ENCODE peak calls at places on chromosomes 4 and X, in six cellular contexts. Q, J, K, G, O and B are unnamed samples.

GRCh38 chrX:20594985-20595384 is 328.3 kb upstream of the RPS6KA3 start:
- DNase-seq in Q (no peak), J (peak; percentile 59), K (no peak), G (peak; percentile 7), O (peak; percentile 38), B (no peak)

GRCh38 chr4:151799417-151800030 is 38.7 kb upstream of the GATB start:
- DNase-seq in Q (no peak), J (no peak), K (no peak), G (no peak), O (no peak), B (no peak)

GRCh38 chr4:108799335-108799734 is 36.5 kb upstream of the ETNPPL start:
- DNase-seq in Q (no peak), J (no peak), K (no peak), G (no peak), O (no peak), B (no peak)

GRCh38 chrX:115337735-115338134 is 48.2 kb downstream of the LUZP4 start:
- DNase-seq in Q (peak; percentile 86), J (no peak), K (no peak), G (no peak), O (no peak), B (no peak)

GRCh38 chrX:147537172-147537571 is 374.5 kb upstream of the FMR1 start:
- DNase-seq in Q (no peak), J (no peak), K (no peak), G (no peak), O (no peak), B (no peak)

GRCh38 chrX:51893931-51894696 is 691 bp downstream of the MAGED1 start:
- DNase-seq in Q (peak; percentile 11), J (peak; percentile 62), K (no peak), G (no peak), O (peak; percentile 59), B (peak; percentile 10)

GRCh38 chrX:85851418-85851817 is 195.9 kb downstream of the CHM start:
- DNase-seq in Q (peak; percentile 3), J (peak; percentile 37), K (peak; percentile 39), G (peak; percentile 14), O (peak; percentile 23), B (no peak)

GRCh38 chr4:8905236-8905772 is 33.7 kb upstream of the HMX1 start:
- DNase-seq in Q (no peak), J (no peak), K (no peak), G (no peak), O (no peak), B (no peak)

GRCh38 chrX:14801136-14801535 is 71.7 kb downstream of the FANCB start:
- DNase-seq in Q (peak; percentile 19), J (no peak), K (no peak), G (no peak), O (no peak), B (no peak)

GRCh38 chr4:81631958-81632439 is 160.3 kb upstream of the RASGEF1B start:
- DNase-seq in Q (peak; percentile 43), J (no peak), K (no peak), G (peak; percentile 49), O (no peak), B (peak; percentile 44)

GRCh38 chr4:38161208-38162113 is 201.3 kb downstream of the PTTG2 start:
- DNase-seq in Q (peak; percentile 31), J (no peak), K (no peak), G (no peak), O (no peak), B (no peak)

GRCh38 chr4:136742330-136742729 is 790.0 kb downstream of the PCDH18 start:
- DNase-seq in Q (peak; percentile 75), J (no peak), K (no peak), G (no peak), O (no peak), B (no peak)

GRCh38 chr4:99300934-99301333 is 10.1 kb upstream of the ADH1A start:
- DNase-seq in Q (peak; percentile 97), J (no peak), K (peak; percentile 8), G (peak; percentile 58), O (no peak), B (no peak)

GRCh38 chr4:26074672-26075071 is 160.7 kb downstream of the SMIM20 start:
- DNase-seq in Q (no peak), J (peak; percentile 22), K (no peak), G (no peak), O (no peak), B (no peak)

GRCh38 chrX:150088766-150089518 is 150.7 kb upstream of the EOLA2 start:
- DNase-seq in Q (no peak), J (no peak), K (no peak), G (no peak), O (no peak), B (no peak)

GRCh38 chrX:105876658-105877057 is 54.3 kb downstream of the NRK start:
- DNase-seq in Q (peak; percentile 19), J (peak; percentile 50), K (peak; percentile 0), G (peak; percentile 3), O (peak; percentile 34), B (peak; percentile 3)

GRCh38 chrX:348461-349117 is 30.0 kb upstream of the GTPBP6 start:
- DNase-seq in Q (peak; percentile 16), J (no peak), K (no peak), G (no peak), O (no peak), B (no peak)

GRCh38 chrX:29671426-29671825 is 543.9 kb upstream of the MAGEB2 start:
- DNase-seq in Q (peak; percentile 62), J (no peak), K (no peak), G (no peak), O (no peak), B (no peak)

GRCh38 chrX:19334945-19335626 is 8.6 kb upstream of the PDHA1 start:
- DNase-seq in Q (peak; percentile 19), J (peak; percentile 83), K (peak; percentile 59), G (peak; percentile 75), O (peak; percentile 62), B (peak; percentile 79)

GRCh38 chr4:7171191-7171900 is 21.0 kb upstream of the SORCS2 start:
- DNase-seq in Q (no peak), J (no peak), K (no peak), G (no peak), O (no peak), B (peak; percentile 22)

GRCh38 chr4:175440776-175441175 is 371.3 kb downstream of the GPM6A start:
- DNase-seq in Q (no peak), J (no peak), K (no peak), G (no peak), O (no peak), B (no peak)

GRCh38 chr4:173516621-173517612 is 13.1 kb downstream of the HAND2 start:
- DNase-seq in Q (no peak), J (peak; percentile 82), K (no peak), G (no peak), O (peak; percentile 81), B (no peak)

GRCh38 chr4:110663738-110664444 is 41.0 kb upstream of the PITX2 start:
- DNase-seq in Q (peak; percentile 75), J (no peak), K (no peak), G (no peak), O (no peak), B (no peak)

GRCh38 chr4:180197471-180197870 is 2045.7 kb upstream of the TENM3 start:
- DNase-seq in Q (no peak), J (peak; percentile 8), K (no peak), G (no peak), O (no peak), B (no peak)

GRCh38 chrX:48938721-48939416 is 18.5 kb downstream of the OTUD5 start:
- DNase-seq in Q (no peak), J (no peak), K (no peak), G (no peak), O (no peak), B (peak; percentile 80)

GRCh38 chr4:143346208-143346607 is 9.5 kb downstream of the GAB1 start:
- DNase-seq in Q (no peak), J (peak; percentile 55), K (no peak), G (no peak), O (no peak), B (no peak)

GRCh38 chr4:125316781-125317525 is 2.2 kb downstream of the FAT4 start:
- DNase-seq in Q (peak; percentile 35), J (peak; percentile 67), K (no peak), G (no peak), O (peak; percentile 66), B (no peak)

GRCh38 chr4:54277691-54278090 is 48.6 kb downstream of the PDGFRA start:
- DNase-seq in Q (peak; percentile 92), J (no peak), K (no peak), G (no peak), O (no peak), B (no peak)

GRCh38 chr4:152273343-152273742 is 262.5 kb downstream of the FBXW7 start:
- DNase-seq in Q (peak; percentile 4), J (no peak), K (no peak), G (no peak), O (no peak), B (no peak)

GRCh38 chr4:55633903-55634302 is 2.2 kb downstream of the NMU start:
- DNase-seq in Q (no peak), J (peak; percentile 12), K (peak; percentile 41), G (no peak), O (peak; percentile 26), B (no peak)

GRCh38 chr4:138177278-138177968 is 64.7 kb downstream of the SLC7A11 start:
- DNase-seq in Q (no peak), J (no peak), K (no peak), G (no peak), O (no peak), B (no peak)

GRCh38 chr4:138181288-138181687 is 60.9 kb downstream of the SLC7A11 start:
- DNase-seq in Q (peak; percentile 25), J (no peak), K (no peak), G (no peak), O (no peak), B (no peak)

GRCh38 chr4:138178566-138178965 is 63.6 kb downstream of the SLC7A11 start:
- DNase-seq in Q (peak; percentile 51), J (no peak), K (no peak), G (no peak), O (no peak), B (no peak)

GRCh38 chr4:138175337-138175794 is 66.8 kb downstream of the SLC7A11 start:
- DNase-seq in Q (peak; percentile 61), J (no peak), K (no peak), G (no peak), O (no peak), B (no peak)
- H3K36me3 ChIP-seq in Q (peaks cover 18% of the 10 kb centered on the region), J (peaks cover 24% of the 10 kb centered on the region), K (peaks cover 77% of the 10 kb centered on the region), G (peaks cover 84% of the 10 kb centered on the region), O (no peaks in the 10 kb centered on the region), B (peaks cover 50% of the 10 kb centered on the region)

GRCh38 chr4:15455290-15455689 is 14.4 kb upstream of the CC2D2A start:
- DNase-seq in Q (peak; percentile 50), J (no peak), K (no peak), G (no peak), O (no peak), B (no peak)
- H2AFZ ChIP-seq in Q (no peak overlapping the region), J (no peak overlapping the region), K (no peak overlapping the region), G (no peak overlapping the region), O (no peak overlapping the region), B (no peak overlapping the region)

GRCh38 chr4:39357002-39357401 is 9.2 kb downstream of the RFC1 start:
- DNase-seq in Q (no peak), J (no peak), K (no peak), G (no peak), O (peak; percentile 20), B (peak; percentile 77)
- H4K20me1 ChIP-seq in Q (peaks cover 22% of the 10 kb centered on the region), J (peaks cover 25% of the 10 kb centered on the region), K (no peaks in the 10 kb centered on the region), G (no peaks in the 10 kb centered on the region), O (peaks cover 34% of the 10 kb centered on the region), B (peaks cover 7% of the 10 kb centered on the region)

DNA sequence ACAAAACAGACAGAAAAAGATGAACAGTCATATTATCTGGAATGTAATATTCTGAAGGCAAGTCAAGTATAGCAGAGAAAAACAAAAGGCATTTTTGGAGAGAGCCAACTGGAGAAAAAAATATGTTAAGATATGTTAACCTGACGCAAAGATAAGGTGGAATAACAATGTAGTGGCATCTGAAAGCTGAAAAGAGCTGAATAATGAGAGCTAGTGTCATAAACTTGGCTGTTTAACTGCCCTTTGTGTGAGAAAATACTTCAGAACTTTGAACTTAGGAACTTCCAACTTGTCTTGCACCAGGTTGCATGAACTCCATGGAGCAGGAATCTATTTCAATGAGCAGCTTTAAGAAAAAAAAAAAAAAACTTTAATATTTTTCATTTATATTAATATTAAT is 32.9 kb downstream of the RAB33A start:
- DNase-seq in Q (no peak), J (no peak), K (no peak), G (no peak), O (no peak), B (no peak)
- H3K36me3 ChIP-seq in Q (no peaks in the 10 kb centered on the region), J (peaks cover 6% of the 10 kb centered on the region), K (peaks cover 20% of the 10 kb centered on the region), G (no peaks in the 10 kb centered on the region), O (peaks cover 18% of the 10 kb centered on the region), B (peaks cover 25% of the 10 kb centered on the region)